ENCODE peak calls at places on chromosomes 13 and 19, in four cellular contexts. One of them, this sample, is unnamed. For H3K4me1, the result is how much of the 10 kb centered on the place peaks cover.

GRCh38 chr13:113759525-113760137 is 605 bp downstream of the TMEM255B start:
- DNase-seq in HepG2: no peak
- DNase-seq in H1: no peak
- DNase-seq in K562: no peak
- DNase-seq in this sample: peak

GRCh38 chr19:18464646-18465045 is 26.7 kb upstream of the ISYNA1 start:
- DNase-seq in HepG2: peak
- DNase-seq in K562: no peak
- DNase-seq in H1: no peak
- DNase-seq in this sample: no peak

GRCh38 chr19:23823952-23824389 is 65.3 kb upstream of the ZNF681 start:
- DNase-seq in H1: no peak
- DNase-seq in K562: no peak
- DNase-seq in HepG2: peak
- DNase-seq in this sample: no peak

GRCh38 chr19:42132030-42132628 is at the start of gene POU2F2:
- DNase-seq in HepG2: no peak
- DNase-seq in K562: peak
- DNase-seq in H1: peak
- DNase-seq in this sample: no peak

GRCh38 chr13:73870036-73870741 is 264.0 kb downstream of the KLF12 start:
- DNase-seq in K562: no peak
- DNase-seq in H1: no peak
- DNase-seq in HepG2: no peak
- DNase-seq in this sample: no peak

GRCh38 chr19:22261596-22261995 is 24.6 kb upstream of the ZNF729 start:
- DNase-seq in HepG2: no peak
- DNase-seq in K562: no peak
- DNase-seq in H1: no peak
- DNase-seq in this sample: no peak

GRCh38 chr13:49063526-49063925 is 87.8 kb downstream of the FNDC3A start:
- DNase-seq in HepG2: no peak
- DNase-seq in H1: no peak
- DNase-seq in K562: no peak
- DNase-seq in this sample: no peak

GRCh38 chr13:38582133-38582532 is 104.7 kb upstream of the FREM2 start:
- DNase-seq in H1: no peak
- DNase-seq in K562: peak
- DNase-seq in HepG2: peak
- DNase-seq in this sample: peak

DNA sequence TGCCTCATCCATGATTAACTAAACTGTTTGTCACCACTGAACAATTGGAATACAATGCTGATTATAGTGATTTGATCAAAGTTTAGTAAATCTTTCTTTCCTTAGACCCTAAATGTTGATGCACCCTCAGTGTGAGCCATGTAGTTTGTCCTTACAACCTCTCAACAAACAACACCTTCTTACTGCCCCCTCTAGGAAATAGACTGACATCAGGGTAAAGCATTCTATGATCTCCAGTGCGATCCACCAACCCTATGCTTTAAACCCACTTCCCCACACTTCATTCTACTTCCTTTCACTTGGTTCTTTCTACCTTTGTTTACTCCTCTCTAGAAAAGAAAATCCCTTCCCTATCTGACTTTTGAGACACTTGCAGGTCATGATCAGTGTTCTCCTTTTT is 1842.5 kb upstream of the PRR20A start:
- DNase-seq in HepG2: no peak
- DNase-seq in H1: no peak
- DNase-seq in K562: no peak
- DNase-seq in this sample: no peak
- TF ChIP-seq CEBPB in HepG2: no peak
- TF ChIP-seq CEBPB in H1: no peak
- TF ChIP-seq CEBPB in K562: no peak
- TF ChIP-seq CEBPB in this sample: no peak

GRCh38 chr19:12733369-12733896 is 1.1 kb downstream of the TRIR start:
- DNase-seq in H1: no peak
- DNase-seq in K562: peak
- DNase-seq in HepG2: peak
- DNase-seq in this sample: peak
- TF ChIP-seq JUN in H1: no peak
- TF ChIP-seq JUN in K562: no peak
- TF ChIP-seq JUN in HepG2: no peak
- TF ChIP-seq JUN in this sample: no peak

GRCh38 chr19:1837222-1837565 is 11.1 kb downstream of the REXO1 start:
- DNase-seq in K562: no peak
- DNase-seq in HepG2: no peak
- DNase-seq in H1: no peak
- DNase-seq in this sample: no peak
- H3K4me1 ChIP-seq in K562: half or more
- H3K4me1 ChIP-seq in HepG2: under half
- H3K4me1 ChIP-seq in H1: under half
- H3K4me1 ChIP-seq in this sample: under half

GRCh38 chr19:45124021-45124420 is 31.0 kb downstream of the PPP1R37 start:
- DNase-seq in K562: no peak
- DNase-seq in HepG2: no peak
- DNase-seq in H1: no peak
- DNase-seq in this sample: no peak

GRCh38 chr19:45128109-45128508 is 32.7 kb downstream of the NKPD1 start:
- DNase-seq in K562: no peak
- DNase-seq in HepG2: no peak
- DNase-seq in H1: no peak
- DNase-seq in this sample: no peak

GRCh38 chr19:45125360-45125759 is 32.4 kb downstream of the PPP1R37 start:
- DNase-seq in H1: no peak
- DNase-seq in HepG2: no peak
- DNase-seq in K562: no peak
- DNase-seq in this sample: no peak

GRCh38 chr19:45126654-45127053 is 33.7 kb downstream of the PPP1R37 start:
- DNase-seq in HepG2: no peak
- DNase-seq in H1: no peak
- DNase-seq in K562: no peak
- DNase-seq in this sample: no peak

DNA sequence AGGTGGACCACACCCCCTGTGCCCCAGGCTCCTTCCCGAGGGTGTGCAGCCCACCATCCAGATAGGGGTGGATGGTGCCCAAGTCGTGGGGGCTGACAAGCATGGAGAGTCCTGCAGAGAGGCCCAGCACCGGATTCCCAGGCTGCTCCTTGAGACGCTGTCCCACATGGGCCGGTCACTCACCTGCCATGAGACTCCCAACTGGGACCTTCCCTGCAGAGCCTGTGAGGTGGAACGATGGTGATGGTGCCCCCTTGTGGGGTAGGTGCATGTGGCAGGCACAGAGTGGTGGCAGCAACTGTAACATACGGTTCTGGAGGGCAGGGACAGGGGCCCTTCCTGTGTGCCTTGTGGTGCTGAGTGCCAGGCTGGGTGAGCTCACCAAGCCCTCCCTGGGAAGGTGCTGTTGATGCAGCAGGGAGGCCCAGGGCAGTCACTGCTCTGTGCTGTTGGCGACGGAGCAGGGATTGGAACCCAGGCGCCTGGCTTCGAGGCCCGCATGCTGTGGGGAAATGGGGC is 33.1 kb downstream of the PPP1R37 start:
- DNase-seq in H1: peak
- DNase-seq in HepG2: peak
- DNase-seq in K562: peak
- DNase-seq in this sample: peak
- TF ChIP-seq CEBPB in H1: no peak
- TF ChIP-seq CEBPB in HepG2: no peak
- TF ChIP-seq CEBPB in K562: no peak
- TF ChIP-seq CEBPB in this sample: no peak

GRCh38 chr19:17323973-17324327 is 10.7 kb downstream of the ANO8 start:
- DNase-seq in K562: peak
- DNase-seq in H1: no peak
- DNase-seq in HepG2: no peak
- DNase-seq in this sample: no peak
- TF ChIP-seq JUN in K562: no peak
- TF ChIP-seq JUN in H1: no peak
- TF ChIP-seq JUN in HepG2: no peak
- TF ChIP-seq JUN in this sample: no peak